ENCODE peak calls at places on chromosomes 6 and 20, in seven cellular contexts. B is germinal center, P is tibial nerve, F is NCI-H1417, T is AG08395, Q is neuronal stem cell, N is HFFc6. W is an unnamed sample.

GRCh38 chr20:22908437-22908836 is 126.7 kb upstream of the SSTR4 start:
- DNase-seq in T (no peak), Q (no peak), B (no peak), P (no peak), N (no peak), F (no peak), W (no peak)

GRCh38 chr6:33702345-33702977 is 9.0 kb downstream of the UQCC2 start:
- DNase-seq in N (peak; percentile 66), F (peak; percentile 27), B (peak; percentile 53), P (no peak), Q (no peak), T (peak; percentile 81), W (peak; percentile 69)

GRCh38 chr6:25959890-25960531 is 2.6 kb upstream of the TRIM38 start:
- DNase-seq in F (no peak), B (no peak), T (peak; percentile 20), Q (no peak), P (no peak), N (peak; percentile 25), W (no peak)

GRCh38 chr6:52514514-52514913 is 62.3 kb downstream of the TRAM2 start:
- DNase-seq in T (peak; percentile 59), F (no peak), Q (no peak), P (peak; percentile 77), B (no peak), N (peak; percentile 64), W (no peak)

GRCh38 chr6:134288538-134289203 is 29.2 kb downstream of the SGK1 start:
- DNase-seq in P (peak; percentile 45), N (peak; percentile 93), B (peak; percentile 31), F (no peak), Q (no peak), T (peak; percentile 63), W (no peak)

GRCh38 chr20:62274332-62275262 is 28.2 kb upstream of the ADRM1 start:
- DNase-seq in T (no peak), N (no peak), P (no peak), B (no peak), F (no peak), Q (no peak), W (peak; percentile 51)

GRCh38 chr20:47502801-47503239 is 1.1 kb downstream of the NCOA3 start:
- DNase-seq in T (peak; percentile 31), B (peak; percentile 60), N (peak; percentile 33), F (peak; percentile 74), Q (peak; percentile 9), P (peak; percentile 19), W (peak; percentile 49)

GRCh38 chr6:31122803-31123706 is 2.8 kb upstream of the CDSN start:
- DNase-seq in T (peak; percentile 78), P (no peak), N (peak; percentile 55), B (no peak), F (no peak), Q (no peak), W (peak; percentile 41)

GRCh38 chr20:30500829-30501440 is 756.5 kb upstream of the DEFB115 start:
- DNase-seq in P (no peak), F (no peak), Q (no peak), B (no peak), N (no peak), T (no peak), W (no peak)

GRCh38 chr6:12066297-12066696 is 54.2 kb downstream of the HIVEP1 start:
- DNase-seq in B (no peak), P (no peak), T (no peak), N (no peak), F (no peak), Q (no peak), W (peak; percentile 25)

GRCh38 chr20:1327241-1327653 is 1.7 kb downstream of the SDCBP2 start:
- DNase-seq in F (no peak), P (no peak), Q (no peak), T (peak; percentile 33), N (peak; percentile 45), B (no peak), W (peak; percentile 88)

GRCh38 chr6:12962995-12963394 is 246.4 kb downstream of the PHACTR1 start:
- DNase-seq in F (no peak), T (peak; percentile 22), B (no peak), N (peak; percentile 40), Q (no peak), P (no peak), W (no peak)

GRCh38 chr6:113015249-113015648 is 668.1 kb downstream of the RFPL4B start:
- DNase-seq in T (peak; percentile 26), Q (no peak), P (no peak), B (no peak), N (peak; percentile 28), F (no peak), W (peak; percentile 87)

GRCh38 chr6:34515473-34516387 is 40.4 kb downstream of the SPDEF start:
- DNase-seq in F (no peak), Q (no peak), N (no peak), T (no peak), P (no peak), B (no peak), W (no peak)

GRCh38 chr6:152863618-152864326 is 113.2 kb downstream of the VIP start:
- DNase-seq in T (peak; percentile 57), B (peak; percentile 22), N (peak; percentile 65), Q (peak; percentile 69), F (peak; percentile 91), P (peak; percentile 91), W (peak; percentile 83)

GRCh38 chr6:157760589-157761330 is 62.3 kb upstream of the SNX9 start:
- DNase-seq in B (no peak), T (peak; percentile 65), Q (no peak), F (no peak), N (peak; percentile 82), P (no peak), W (peak; percentile 82)

GRCh38 chr6:85747093-85747492 is 104.4 kb upstream of the SYNCRIP start:
- DNase-seq in B (no peak), T (no peak), P (no peak), Q (no peak), F (no peak), N (peak; percentile 37), W (no peak)

GRCh38 chr6:18327621-18328548 is 59.3 kb upstream of the RNF144B start:
- DNase-seq in F (peak; percentile 60), N (no peak), B (peak; percentile 63), Q (no peak), T (no peak), P (no peak), W (no peak)

GRCh38 chr6:152318278-152318677 is 318.9 kb downstream of the SYNE1 start:
- DNase-seq in T (no peak), F (no peak), N (no peak), B (no peak), P (peak; percentile 28), Q (no peak), W (no peak)

GRCh38 chr6:46573140-46573539 is 79.5 kb downstream of the CYP39A1 start:
- DNase-seq in P (no peak), Q (no peak), T (no peak), F (no peak), N (no peak), B (no peak), W (no peak)

GRCh38 chr20:14832630-14833029 is 495.2 kb upstream of the FLRT3 start:
- DNase-seq in B (no peak), T (no peak), Q (no peak), N (no peak), F (no peak), P (no peak), W (no peak)

GRCh38 chr6:131367206-131367873 is 205.7 kb upstream of the ARG1 start:
- DNase-seq in N (no peak), T (no peak), Q (no peak), F (no peak), B (no peak), P (no peak), W (no peak)

GRCh38 chr6:124795879-124796838 is 166.1 kb upstream of the RNF217 start:
- DNase-seq in P (peak; percentile 17), T (peak; percentile 12), B (no peak), F (peak; percentile 76), Q (peak; percentile 42), N (no peak), W (peak; percentile 18)

GRCh38 chr6:145815351-145815772 is 767 bp upstream of the FBXO30 start:
- DNase-seq in F (peak; percentile 88), P (no peak), N (no peak), Q (no peak), T (peak; percentile 35), B (no peak), W (peak; percentile 42)

GRCh38 chr6:31794294-31794865 is 1.2 kb downstream of the VARS1 start:
- DNase-seq in T (peak; percentile 26), N (peak; percentile 41), P (no peak), F (no peak), Q (no peak), B (no peak), W (no peak)

W was measured in cardiac muscle cell.